ENCODE peak calls at places on chromosomes 1 and 21, in ten cellular contexts. D, C, G, S, V, Y, R, L, X and Q are unnamed samples.

GRCh38 chr1:222865718-222866117 is 50.9 kb downstream of the DISP1 start:
- DNase-seq in S (no peak), L (no peak), D (no peak), C (no peak), R (no peak), X (no peak), G (no peak), V (no peak), Y (no peak), Q (no peak)

GRCh38 chr1:169483500-169483966 is 2.2 kb downstream of the SLC19A2 start:
- DNase-seq in L (no peak), S (no peak), D (no peak), X (peak), V (no peak), Y (no peak), C (peak), G (peak), R (no peak), Q (no peak)

GRCh38 chr1:213772142-213772541 is 215.6 kb upstream of the PROX1 start:
- DNase-seq in G (no peak), L (no peak), Y (no peak), X (no peak), R (no peak), C (no peak), V (no peak), D (no peak), S (no peak), Q (no peak)

GRCh38 chr1:24203404-24203803 is 16.3 kb upstream of the IFNLR1 start:
- DNase-seq in V (peak), G (no peak), D (no peak), R (peak), X (no peak), S (no peak), C (no peak), L (no peak), Y (no peak), Q (no peak)

GRCh38 chr1:66315675-66316074 is 218.3 kb upstream of the SGIP1 start:
- DNase-seq in C (no peak), R (no peak), S (no peak), L (no peak), X (no peak), D (no peak), Y (no peak), G (no peak), V (no peak), Q (no peak)

GRCh38 chr1:94299627-94300552 is 62.5 kb upstream of the ARHGAP29 start:
- DNase-seq in S (no peak), X (no peak), D (peak), Y (no peak), R (no peak), L (peak), G (no peak), C (no peak), V (peak), Q (peak)

GRCh38 chr21:42579456-42580075 is 65.9 kb downstream of the SLC37A1 start:
- DNase-seq in V (no peak), D (no peak), S (no peak), L (no peak), R (no peak), X (peak), Y (no peak), G (no peak), C (no peak), Q (peak)

GRCh38 chr1:206798384-206798996 is 26.2 kb upstream of the IL10 start:
- DNase-seq in G (no peak), L (no peak), R (peak), X (no peak), V (no peak), D (no peak), Y (no peak), C (no peak), S (no peak), Q (no peak)

GRCh38 chr1:173148971-173149370 is 58.2 kb downstream of the TNFSF4 start:
- DNase-seq in R (no peak), C (no peak), Y (no peak), L (no peak), X (no peak), D (no peak), S (no peak), G (no peak), V (no peak), Q (no peak)